ENCODE peak calls at places on chromosomes 1 and 21, in six cellular contexts. W is mesendoderm; J is GM23338; A is CD8-positive, alpha-beta memory T cell; E is thyroid gland; D is heart left ventricle. F is an unnamed sample.

GRCh38 chr1:162878000-162878596 is 17.1 kb upstream of the CCDC190 start:
- DNase-seq in W (peak; percentile 85), J (peak; percentile 85), A (no peak), E (peak; percentile 38), D (peak; percentile 57), F (peak; percentile 83)

GRCh38 chr1:43021547-43022474 is 63.1 kb upstream of the SLC2A1 start:
- DNase-seq in W (no peak), J (no peak), A (no peak), E (no peak), D (no peak), F (no peak)

GRCh38 chr1:15370781-15371467 is 38.8 kb upstream of the EFHD2 start:
- DNase-seq in W (no peak), J (no peak), A (no peak), E (no peak), D (peak; percentile 47), F (peak; percentile 31)

GRCh38 chr21:36079671-36080070 is 9.8 kb downstream of the CBR1 start:
- DNase-seq in W (no peak), J (no peak), A (no peak), E (no peak), D (no peak), F (no peak)

GRCh38 chr1:150364231-150365003 is 470 bp downstream of the RPRD2 start:
- DNase-seq in W (peak; percentile 90), J (peak; percentile 80), A (peak; percentile 73), E (peak; percentile 85), D (peak; percentile 79), F (peak; percentile 96)

GRCh38 chr1:77706321-77706720 is 23.9 kb upstream of the ZZZ3 start:
- DNase-seq in W (no peak), J (no peak), A (no peak), E (no peak), D (no peak), F (no peak)

GRCh38 chr1:166902279-166902678 is 26.2 kb upstream of the TADA1 start:
- DNase-seq in W (peak; percentile 50), J (no peak), A (no peak), E (no peak), D (no peak), F (no peak)

GRCh38 chr1:107914144-107914543 is 50.8 kb downstream of the VAV3 start:
- DNase-seq in W (no peak), J (no peak), A (no peak), E (no peak), D (no peak), F (no peak)

GRCh38 chr1:15276691-15277090 is 29.7 kb downstream of the FHAD1 start:
- DNase-seq in W (no peak), J (no peak), A (no peak), E (no peak), D (no peak), F (no peak)

GRCh38 chr1:53145942-53146708 is 3.7 kb upstream of the SLC1A7 start:
- DNase-seq in W (peak; percentile 86), J (no peak), A (no peak), E (no peak), D (peak; percentile 36), F (peak; percentile 92)

DNA sequence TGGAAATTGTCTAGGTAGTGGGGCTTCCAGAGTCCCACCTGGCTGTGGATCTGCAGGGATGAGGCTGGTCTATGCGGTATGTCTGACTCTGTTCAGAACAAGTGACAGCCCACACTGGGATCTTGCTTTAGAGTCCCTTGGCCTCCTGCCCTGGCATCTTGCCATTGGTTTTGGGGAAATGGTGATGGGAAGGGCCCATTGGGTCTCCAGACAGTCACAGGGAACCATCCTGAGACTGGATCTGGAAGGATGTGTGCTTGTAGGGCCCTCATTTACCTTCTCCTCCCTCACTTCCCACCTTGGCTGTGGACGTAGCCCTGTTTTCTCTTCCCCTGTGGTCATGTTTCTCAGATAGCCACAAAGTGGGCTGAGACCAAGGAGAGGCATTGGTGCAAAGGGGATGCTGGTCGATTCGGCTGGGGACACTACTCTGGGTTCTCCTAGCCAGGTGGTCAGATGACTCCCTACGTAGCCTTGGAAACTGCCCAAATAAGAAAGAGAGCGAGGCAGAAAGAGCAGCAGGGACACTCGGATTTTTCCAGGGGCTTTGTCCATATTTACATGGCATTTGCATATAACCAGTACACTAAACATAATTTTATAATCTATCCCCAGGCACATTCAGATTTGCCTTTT is 15.1 kb downstream of the SOX13 start:
- DNase-seq in W (no peak), J (no peak), A (no peak), E (no peak), D (no peak), F (no peak)
- H3K4me3 ChIP-seq in W (no peak overlapping the region), J (no peak overlapping the region), A (no peak overlapping the region), E (no peak overlapping the region), D (no peak overlapping the region), F (no peak overlapping the region)

GRCh38 chr1:152924191-152924590 is 15.8 kb downstream of the IVL start:
- DNase-seq in W (peak; percentile 25), J (peak; percentile 30), A (no peak), E (no peak), D (no peak), F (no peak)
- H3K4me3 ChIP-seq in W (no peak overlapping the region), J (no peak overlapping the region), A (no peak overlapping the region), E (no peak overlapping the region), D (no peak overlapping the region), F (no peak overlapping the region)

DNA sequence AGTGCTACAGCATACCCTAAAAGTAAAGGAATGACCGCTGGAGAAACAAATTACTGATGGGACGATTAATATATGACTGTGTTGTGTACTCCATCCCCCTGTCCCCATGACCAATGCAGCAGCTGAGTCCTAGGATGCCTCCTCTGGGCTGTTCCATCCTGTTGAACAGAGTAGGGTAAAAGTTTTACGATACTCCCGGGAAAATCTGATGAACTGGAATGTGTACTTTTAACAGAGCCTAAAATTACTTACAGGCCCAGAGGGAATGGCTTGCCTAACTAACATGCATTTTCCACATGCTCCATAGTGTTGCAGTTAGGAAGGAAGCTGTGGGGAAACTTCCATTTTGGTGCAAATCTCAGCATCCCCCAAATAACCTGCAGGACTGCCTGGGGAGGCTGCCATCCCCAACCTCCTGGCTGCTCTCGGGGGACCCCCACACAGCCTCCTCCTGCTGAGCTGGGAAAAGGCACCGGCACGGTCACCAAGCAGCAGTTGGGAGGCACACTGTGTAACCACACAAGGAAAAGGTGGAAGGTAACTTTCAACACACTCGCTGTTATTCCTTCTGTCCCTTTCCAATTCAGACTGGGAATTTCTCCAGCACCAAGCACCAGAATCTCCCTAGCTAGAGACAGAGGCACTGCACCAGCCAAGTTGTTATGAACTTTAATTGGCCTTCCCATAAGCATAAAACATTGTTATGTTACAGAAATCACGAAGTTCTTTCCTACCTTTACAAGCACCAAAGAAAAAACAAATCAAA is 97.2 kb downstream of the BCAR3 start:
- DNase-seq in W (no peak), J (no peak), A (no peak), E (peak; percentile 38), D (no peak), F (no peak)
- H3K4me3 ChIP-seq in W (no peak overlapping the region), J (no peak overlapping the region), A (no peak overlapping the region), E (no peak overlapping the region), D (no peak overlapping the region), F (no peak overlapping the region)

DNA sequence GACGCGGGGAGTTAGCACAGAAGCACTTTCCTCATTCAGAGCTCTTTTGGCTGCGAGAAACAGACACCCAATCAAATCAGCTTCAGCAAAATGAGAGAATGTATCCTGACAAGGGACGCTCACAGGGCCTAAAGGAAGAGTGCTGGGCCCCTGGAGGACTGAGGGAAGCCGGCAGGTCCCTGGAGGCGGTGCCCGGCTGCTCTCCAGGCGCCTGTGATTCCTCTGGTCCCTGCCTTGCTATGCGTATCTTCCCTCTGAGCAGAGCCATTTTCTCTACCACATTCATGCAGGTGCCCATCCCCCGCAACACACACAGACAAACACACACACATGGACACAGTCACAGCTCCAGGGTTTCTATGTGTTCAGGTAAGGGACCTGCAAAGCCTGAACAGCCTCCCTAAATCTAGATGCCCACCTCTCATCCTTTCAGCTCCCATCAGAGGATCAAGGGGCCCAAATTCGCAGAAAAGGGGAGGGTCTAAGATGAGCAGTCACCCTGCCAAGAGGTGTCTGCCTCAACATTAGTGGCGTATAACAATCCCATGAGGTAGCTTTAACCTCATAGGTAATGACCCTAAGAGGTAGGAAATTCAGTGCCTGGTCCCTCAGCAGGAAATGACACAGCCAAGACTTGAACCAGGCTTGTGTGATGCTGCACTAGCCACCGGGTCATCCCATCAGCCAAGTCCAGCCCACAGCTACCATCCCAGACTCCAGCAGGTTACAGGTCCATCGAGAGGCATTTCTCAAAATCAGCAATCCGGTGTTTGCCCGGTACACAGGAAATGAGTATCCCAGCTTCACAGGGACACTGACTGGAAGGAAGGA is 29.0 kb downstream of the PTAFR start:
- DNase-seq in W (peak; percentile 51), J (peak; percentile 64), A (no peak), E (no peak), D (no peak), F (no peak)
- H3K4me3 ChIP-seq in W (no peak overlapping the region), J (no peak overlapping the region), A (no peak overlapping the region), E (no peak overlapping the region), D (no peak overlapping the region), F (no peak overlapping the region)

GRCh38 chr1:158013840-158014520 is 20.5 kb downstream of the KIRREL1 start:
- DNase-seq in W (no peak), J (peak; percentile 82), A (no peak), E (no peak), D (no peak), F (no peak)

GRCh38 chr1:158014702-158015320 is 21.4 kb downstream of the KIRREL1 start:
- DNase-seq in W (no peak), J (peak; percentile 63), A (no peak), E (no peak), D (no peak), F (peak; percentile 64)

GRCh38 chr1:158007949-158008386 is 14.5 kb downstream of the KIRREL1 start:
- DNase-seq in W (peak; percentile 75), J (no peak), A (no peak), E (no peak), D (no peak), F (peak; percentile 91)

GRCh38 chr1:158008630-158009029 is 15.2 kb downstream of the KIRREL1 start:
- DNase-seq in W (no peak), J (no peak), A (no peak), E (no peak), D (no peak), F (peak; percentile 95)

DNA sequence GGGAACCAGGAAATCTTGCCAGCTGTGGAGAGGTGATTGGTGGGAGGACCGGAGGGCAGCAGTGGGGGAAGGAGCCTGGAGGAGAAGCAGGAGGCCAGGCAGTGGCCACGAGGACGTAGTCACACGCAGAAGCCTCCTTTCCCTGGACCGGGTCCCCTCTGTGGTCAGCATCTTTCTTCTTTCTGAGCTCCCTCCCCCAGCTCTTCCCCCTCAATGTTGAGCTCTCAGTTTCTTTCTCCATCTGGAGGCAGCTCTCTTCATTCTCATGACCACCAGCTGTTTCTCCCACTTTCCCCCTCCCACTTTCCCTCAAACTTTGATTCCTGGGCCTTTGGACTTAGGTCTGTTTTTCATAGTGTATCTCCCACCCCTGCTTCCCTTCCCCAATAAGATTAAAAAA is 18.3 kb downstream of the KIRREL1 start:
- DNase-seq in W (no peak), J (no peak), A (no peak), E (no peak), D (no peak), F (no peak)
- H3K4me3 ChIP-seq in W (no peak overlapping the region), J (no peak overlapping the region), A (no peak overlapping the region), E (no peak overlapping the region), D (no peak overlapping the region), F (no peak overlapping the region)

F was measured in WERI-Rb-1.